ENCODE peak calls at places on chromosomes 7 and 10, in seven cellular contexts. L is transverse colon, G is spleen, F is tibial nerve, J is H54, O is esophagus squamous epithelium, R is HCT116. Y is an unnamed sample.

GRCh38 chr7:75575488-75576112 is 83.5 kb downstream of the SPDYE5 start:
- DNase-seq in F (no peak), O (no peak), L (no peak), R (no peak), G (no peak), J (no peak), Y (no peak)

GRCh38 chr7:36208406-36208805 is 55.4 kb downstream of the EEPD1 start:
- DNase-seq in F (no peak), L (no peak), O (no peak), R (no peak), G (no peak), J (no peak), Y (no peak)

GRCh38 chr10:97782455-97783228 is 10.8 kb upstream of the SFRP5 start:
- DNase-seq in O (no peak), L (no peak), R (no peak), J (no peak), F (no peak), G (no peak), Y (peak; percentile 55)

GRCh38 chr10:124732931-124733536 is 11.1 kb downstream of the FAM53B start:
- DNase-seq in J (no peak), F (no peak), G (peak; percentile 87), L (peak; percentile 59), O (no peak), R (no peak), Y (peak; percentile 23)

GRCh38 chr7:5622746-5623145 is 158.7 kb downstream of the RNF216 start:
- DNase-seq in R (no peak), J (no peak), L (no peak), O (no peak), G (no peak), F (no peak), Y (no peak)

GRCh38 chr10:30758341-30758740 is 128.8 kb upstream of the LYZL2 start:
- DNase-seq in L (no peak), R (no peak), G (no peak), O (no peak), J (no peak), F (no peak), Y (no peak)

GRCh38 chr7:146321301-146321700 is 204.7 kb downstream of the CNTNAP2 start:
- DNase-seq in G (no peak), L (no peak), J (no peak), R (no peak), F (no peak), O (no peak), Y (no peak)

GRCh38 chr7:37385787-37386186 is 62.9 kb downstream of the ELMO1 start:
- DNase-seq in F (no peak), R (no peak), J (no peak), O (peak; percentile 8), G (peak; percentile 77), L (no peak), Y (no peak)

GRCh38 chr10:81251457-81252115 is 623.4 kb upstream of the NRG3 start:
- DNase-seq in G (no peak), L (no peak), F (no peak), O (no peak), J (no peak), R (no peak), Y (no peak)

GRCh38 chr10:55426138-55426537 is 625.1 kb upstream of the PCDH15 start:
- DNase-seq in G (no peak), R (no peak), J (no peak), F (no peak), L (no peak), O (no peak), Y (no peak)

GRCh38 chr7:11228515-11228914 is 254.8 kb downstream of the PHF14 start:
- DNase-seq in G (no peak), O (no peak), J (no peak), R (no peak), F (peak; percentile 95), L (peak; percentile 67), Y (no peak)

GRCh38 chr10:124744688-124745055 is 494 bp upstream of the FAM53B start:
- DNase-seq in O (no peak), J (no peak), L (no peak), F (no peak), R (peak; percentile 22), G (no peak), Y (no peak)

GRCh38 chr10:6200588-6201510 is 1.9 kb upstream of the PFKFB3 start:
- DNase-seq in O (no peak), R (no peak), L (peak; percentile 45), J (peak; percentile 44), F (no peak), G (peak; percentile 88), Y (peak; percentile 30)

GRCh38 chr10:62527019-62527827 is 153.1 kb downstream of the ZNF365 start:
- DNase-seq in F (no peak), R (no peak), L (peak; percentile 9), G (peak; percentile 84), O (no peak), J (no peak), Y (no peak)

GRCh38 chr10:62534051-62534450 is 159.9 kb downstream of the ZNF365 start:
- DNase-seq in F (no peak), R (no peak), J (no peak), G (no peak), O (no peak), L (no peak), Y (no peak)

GRCh38 chr10:62528441-62528840 is 154.3 kb downstream of the ZNF365 start:
- DNase-seq in F (no peak), L (no peak), O (no peak), J (no peak), R (no peak), G (no peak), Y (no peak)
- TF ChIP-seq POLR2A in F (no peak), L (no peak), O (no peak), J (no peak), R (no peak), G (no peak), Y (no peak)

DNA sequence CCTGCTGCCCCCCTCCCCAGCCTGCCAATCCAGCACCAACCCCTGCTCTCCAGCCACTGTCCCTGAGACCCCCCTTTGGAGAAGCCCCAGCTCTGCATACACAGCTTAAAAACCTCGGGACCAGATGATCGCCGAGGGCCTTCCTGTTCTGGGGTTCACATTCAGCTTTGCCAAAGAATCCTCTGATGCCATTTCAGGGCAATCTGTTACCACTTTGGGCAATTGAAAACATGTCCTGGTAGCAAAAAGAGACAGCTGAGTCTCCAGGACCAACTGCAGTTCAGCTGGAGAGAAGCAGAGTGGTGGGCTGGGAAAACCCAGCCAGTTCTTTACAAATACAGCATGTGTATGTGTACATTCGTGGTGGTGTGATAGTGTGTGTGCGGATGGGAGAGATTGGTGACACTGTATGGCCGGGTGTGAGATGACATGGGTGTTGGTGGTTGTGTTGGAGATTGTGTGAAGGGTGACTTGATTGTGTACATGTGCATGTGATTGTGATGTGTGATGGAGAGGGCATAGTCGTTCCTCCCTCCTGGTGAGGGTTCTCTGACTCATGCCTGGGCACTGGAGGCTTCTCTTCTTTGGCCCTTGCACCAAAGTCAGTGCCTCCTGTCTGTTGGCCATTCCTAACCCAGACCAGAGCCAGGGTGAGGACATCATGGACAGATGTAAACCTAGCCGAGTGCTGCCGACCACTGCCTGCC is 48.5 kb upstream of the AQP1 start:
- DNase-seq in L (no peak), R (no peak), F (no peak), O (no peak), G (no peak), J (no peak), Y (no peak)
- TF ChIP-seq POLR2A in L (no peak), R (no peak), F (no peak), O (no peak), G (no peak), J (no peak), Y (no peak)

GRCh38 chr7:21426286-21426957 is 1.5 kb upstream of the SP4 start:
- DNase-seq in F (no peak), G (no peak), J (no peak), O (no peak), L (no peak), R (no peak), Y (peak; percentile 82)

GRCh38 chr7:21428642-21428941 is 709 bp downstream of the SP4 start:
- DNase-seq in F (no peak), G (no peak), R (no peak), L (no peak), O (no peak), J (no peak), Y (no peak)

GRCh38 chr7:21429021-21429420 is 1.1 kb downstream of the SP4 start:
- DNase-seq in R (no peak), L (no peak), F (no peak), G (no peak), J (no peak), O (no peak), Y (peak; percentile 32)

GRCh38 chr7:21426958-21427860 is 674 bp upstream of the SP4 start:
- DNase-seq in L (peak; percentile 99), J (peak; percentile 99), G (peak; percentile 100), R (peak; percentile 94), O (peak; percentile 93), F (peak; percentile 95), Y (peak; percentile 99)

DNA sequence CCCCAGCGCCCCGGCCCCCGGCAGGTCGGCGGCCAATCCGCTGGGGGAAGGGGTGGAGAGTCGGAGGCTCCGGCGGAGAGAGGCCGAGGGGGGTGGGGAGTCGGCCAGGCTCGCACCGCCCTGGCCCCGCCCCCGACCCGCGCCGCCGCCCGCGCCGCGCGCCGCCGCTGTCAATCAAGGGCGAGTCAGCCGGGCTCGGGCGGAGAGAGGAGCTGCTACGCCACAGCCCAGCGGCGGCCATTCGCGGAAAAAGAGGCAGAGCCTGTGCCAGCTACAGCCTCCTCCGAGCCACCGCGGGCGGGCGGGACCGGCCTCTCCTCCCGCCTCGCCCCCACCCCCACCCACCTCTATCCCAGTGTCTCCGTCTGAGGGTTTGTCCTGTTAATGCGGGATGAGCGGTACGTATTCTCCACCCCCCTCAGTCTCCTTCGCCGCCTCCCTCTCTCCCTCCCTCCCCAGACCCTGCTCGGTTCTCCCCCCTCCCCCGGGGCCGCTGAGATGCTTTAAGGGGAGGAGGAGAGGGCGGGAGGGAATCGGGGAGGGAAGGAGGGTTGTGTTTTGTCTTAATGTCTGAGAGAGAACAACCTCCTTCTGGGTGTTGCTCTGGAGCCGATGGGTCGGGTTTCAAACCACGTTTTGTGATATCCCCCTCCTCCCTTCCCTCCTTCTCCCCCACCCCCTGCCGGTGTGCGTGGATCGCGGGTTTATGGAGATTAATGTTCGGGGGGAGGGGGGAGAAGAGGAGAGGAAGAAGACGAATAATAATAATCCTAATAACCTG is at the start of gene SP4:
- DNase-seq in J (peak; percentile 98), F (peak; percentile 88), O (peak; percentile 69), R (peak; percentile 81), L (peak; percentile 97), G (peak; percentile 99), Y (peak; percentile 95)
- TF ChIP-seq POLR2A in J (peak; percentile 37), F (no peak), O (peak; percentile 48), R (peak; percentile 5), L (no peak), G (no peak), Y (no peak)

GRCh38 chr7:106218546-106218945 is 66.2 kb downstream of the NAMPT start:
- DNase-seq in J (no peak), F (no peak), G (no peak), R (no peak), L (no peak), O (no peak), Y (no peak)

GRCh38 chr7:106216517-106217088 is 68.2 kb downstream of the NAMPT start:
- DNase-seq in R (peak; percentile 91), L (peak; percentile 28), G (no peak), O (no peak), F (peak; percentile 46), J (peak; percentile 52), Y (no peak)

GRCh38 chr7:106217089-106217542 is 67.7 kb downstream of the NAMPT start:
- DNase-seq in F (peak; percentile 61), G (peak; percentile 82), J (peak; percentile 38), O (peak; percentile 9), L (peak; percentile 81), R (peak; percentile 21), Y (no peak)

GRCh38 chr7:106219170-106219569 is 65.6 kb downstream of the NAMPT start:
- DNase-seq in J (no peak), R (no peak), F (no peak), G (no peak), L (no peak), O (no peak), Y (no peak)

GRCh38 chr7:106215868-106216516 is 68.8 kb downstream of the NAMPT start:
- DNase-seq in J (no peak), L (no peak), R (no peak), O (no peak), F (no peak), G (no peak), Y (no peak)
- TF ChIP-seq POLR2A in J (no peak), L (no peak), R (no peak), O (no peak), F (no peak), G (no peak), Y (no peak)